ENCODE peak calls at places on chromosomes 12 and 14, in eight cellular contexts. S is lung, K is AG09309, O is H7, H is GM12865, V is stomach, T is uterus, I is AG04450. P is an unnamed sample.

GRCh38 chr14:22872833-22873520 is 1.4 kb downstream of the LRP10 start:
- DNase-seq in S (no peak), K (no peak), O (no peak), H (no peak), V (no peak), T (no peak), I (no peak), P (no peak)

GRCh38 chr12:75759842-75760260 is 248.4 kb upstream of the KRR1 start:
- DNase-seq in S (no peak), K (peak), O (no peak), H (no peak), V (no peak), T (no peak), I (peak), P (no peak)

GRCh38 chr12:19304149-19304780 is 135.0 kb upstream of the AEBP2 start:
- DNase-seq in S (no peak), K (no peak), O (no peak), H (no peak), V (no peak), T (no peak), I (no peak), P (no peak)

GRCh38 chr12:121190523-121191031 is 19.4 kb upstream of the P2RX4 start:
- DNase-seq in S (no peak), K (peak), O (peak), H (peak), V (no peak), T (no peak), I (peak), P (no peak)

GRCh38 chr12:79251356-79251755 is 386.8 kb downstream of the SYT1 start:
- DNase-seq in S (no peak), K (no peak), O (no peak), H (no peak), V (no peak), T (no peak), I (no peak), P (no peak)

GRCh38 chr12:103645202-103645601 is 58.1 kb downstream of the STAB2 start:
- DNase-seq in S (no peak), K (peak), O (no peak), H (no peak), V (no peak), T (no peak), I (no peak), P (no peak)

GRCh38 chr12:131194166-131194565 is 240.5 kb downstream of the ADGRD1 start:
- DNase-seq in S (no peak), K (no peak), O (peak), H (peak), V (no peak), T (no peak), I (no peak), P (no peak)

GRCh38 chr14:85528080-85528881 is 1.7 kb upstream of the FLRT2 start:
- DNase-seq in S (no peak), K (peak), O (peak), H (no peak), V (peak), T (no peak), I (no peak), P (no peak)

GRCh38 chr14:105496831-105497591 is 6.0 kb downstream of the TEDC1 start:
- DNase-seq in S (no peak), K (no peak), O (peak), H (no peak), V (no peak), T (no peak), I (no peak), P (no peak)

GRCh38 chr14:92754956-92755355 is 6.5 kb upstream of the LGMN start:
- DNase-seq in S (no peak), K (no peak), O (no peak), H (no peak), V (no peak), T (no peak), I (no peak), P (no peak)

GRCh38 chr12:110750784-110751461 is 8.2 kb upstream of the PPP1CC start:
- DNase-seq in S (no peak), K (no peak), O (no peak), H (no peak), V (no peak), T (peak), I (no peak), P (no peak)

GRCh38 chr12:55720071-55720564 is at the start of gene RDH5:
- DNase-seq in S (no peak), K (peak), O (no peak), H (no peak), V (peak), T (peak), I (no peak), P (no peak)

GRCh38 chr12:55721601-55722213 is 1.5 kb downstream of the RDH5 start:
- DNase-seq in S (no peak), K (no peak), O (peak), H (no peak), V (no peak), T (no peak), I (no peak), P (no peak)

GRCh38 chr12:55722948-55723347 is 2.8 kb downstream of the RDH5 start:
- DNase-seq in S (no peak), K (no peak), O (no peak), H (no peak), V (no peak), T (no peak), I (no peak), P (no peak)

GRCh38 chr12:55719371-55719770 is 822 bp upstream of the RDH5 start:
- DNase-seq in S (no peak), K (no peak), O (no peak), H (no peak), V (no peak), T (no peak), I (no peak), P (no peak)

DNA sequence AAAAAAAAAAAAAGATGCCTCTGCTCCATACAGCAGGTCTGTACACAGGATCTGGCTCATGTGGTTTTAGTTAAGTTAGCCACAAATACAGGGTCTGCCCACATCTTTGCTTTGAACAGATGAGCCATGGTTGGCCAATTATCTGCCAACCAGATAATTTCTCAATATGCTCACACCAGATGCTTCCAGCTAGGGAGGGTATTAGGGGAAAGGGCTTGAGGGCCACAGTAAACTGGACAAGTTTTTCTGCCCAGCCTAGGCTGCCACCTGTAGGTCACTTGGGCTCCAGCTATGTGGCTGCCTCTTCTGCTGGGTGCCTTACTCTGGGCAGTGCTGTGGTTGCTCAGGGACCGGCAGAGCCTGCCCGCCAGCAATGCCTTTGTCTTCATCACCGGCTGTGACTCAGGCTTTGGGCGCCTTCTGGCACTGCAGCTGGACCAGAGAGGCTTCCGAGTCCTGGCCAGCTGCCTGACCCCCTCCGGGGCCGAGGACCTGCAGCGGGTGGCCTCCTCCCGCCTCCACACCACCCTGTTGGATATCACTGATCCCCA is 776 bp downstream of the RDH5 start:
- DNase-seq in S (peak), K (peak), O (peak), H (no peak), V (peak), T (peak), I (peak), P (peak)
- H3K4me3 ChIP-seq in S (no peak), K (no peak), O (no peak), H (no peak), V (no peak), T (no peak), I (peak), P (no peak)

GRCh38 chr14:40252817-40253447 is 820.7 kb upstream of the FBXO33 start:
- DNase-seq in S (no peak), K (no peak), O (peak), H (no peak), V (no peak), T (no peak), I (no peak), P (no peak)
- H3K4me3 ChIP-seq in S (no peak), K (no peak), O (no peak), H (no peak), V (no peak), T (no peak), I (no peak), P (no peak)

DNA sequence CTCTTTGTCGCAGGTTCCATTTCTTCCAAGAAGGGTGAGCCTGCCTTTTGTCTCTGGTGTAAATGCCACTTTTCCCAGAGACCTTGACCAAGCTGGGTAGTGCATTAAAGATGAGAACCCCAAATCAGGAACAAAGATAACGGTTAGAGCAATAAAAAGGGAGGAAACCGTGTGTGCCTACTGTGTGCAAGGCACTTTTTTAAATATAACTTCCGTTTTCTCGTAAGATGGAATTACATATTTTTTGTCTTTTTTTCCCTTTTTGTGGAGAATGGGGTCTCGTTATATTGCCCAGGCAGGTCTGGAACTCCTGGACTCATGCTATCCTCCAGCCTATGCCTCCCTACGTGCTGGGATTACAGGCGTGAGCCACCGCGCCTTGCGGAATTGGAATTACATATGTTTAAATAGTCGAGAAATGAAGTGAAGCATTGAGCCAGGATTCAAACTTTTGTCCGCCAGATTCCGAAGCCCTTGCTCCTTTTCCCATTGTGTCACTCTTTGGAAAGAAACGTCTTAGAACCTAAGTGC is 506 bp upstream of the NABP2 start:
- DNase-seq in S (no peak), K (no peak), O (no peak), H (no peak), V (no peak), T (no peak), I (no peak), P (no peak)
- H3K4me3 ChIP-seq in S (no peak), K (peak), O (no peak), H (peak), V (peak), T (no peak), I (peak), P (no peak)

DNA sequence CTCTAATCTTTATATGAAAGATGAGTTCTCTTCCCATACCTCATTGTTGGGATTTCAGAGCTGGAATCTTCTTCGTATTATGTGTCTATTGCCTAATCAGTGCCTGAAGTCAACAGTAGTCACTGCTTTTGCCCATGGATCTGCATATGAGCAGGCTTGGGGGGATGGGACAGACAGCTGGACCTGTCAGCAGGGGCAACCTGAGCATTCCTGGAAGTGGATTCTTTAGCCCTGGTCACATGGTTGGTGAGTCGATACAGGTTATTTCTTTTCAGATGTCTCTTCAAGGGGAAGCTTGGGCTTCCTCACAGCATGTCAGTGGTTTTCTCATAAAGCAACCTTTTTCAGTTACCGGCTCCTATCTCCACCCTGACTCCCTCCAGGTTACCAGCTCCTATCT is 97.3 kb upstream of the RBM19 start:
- DNase-seq in S (no peak), K (no peak), O (no peak), H (no peak), V (no peak), T (no peak), I (no peak), P (no peak)
- H3K4me3 ChIP-seq in S (no peak), K (no peak), O (no peak), H (no peak), V (no peak), T (no peak), I (no peak), P (no peak)

DNA sequence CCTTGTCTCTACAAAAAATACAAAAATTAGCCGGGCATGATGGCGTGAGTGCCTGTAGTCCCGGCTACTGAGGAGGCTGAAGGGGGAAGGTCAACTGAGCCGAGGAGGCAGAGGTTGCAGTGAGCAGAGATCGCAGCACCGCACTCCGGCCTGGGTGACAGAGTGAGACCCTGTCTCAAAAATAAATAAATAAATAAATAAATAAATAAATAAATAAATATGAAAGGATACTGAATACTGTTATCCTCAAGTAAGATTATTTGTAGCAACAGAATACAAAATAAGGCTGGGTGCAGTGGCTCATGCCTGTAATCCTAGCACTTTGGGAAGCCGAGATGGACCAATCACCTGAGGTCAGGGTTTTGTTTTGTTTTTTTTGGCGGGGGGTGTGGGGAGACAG is 1.9 kb downstream of the RNF41 start:
- DNase-seq in S (no peak), K (no peak), O (no peak), H (no peak), V (no peak), T (no peak), I (no peak), P (no peak)
- H3K4me3 ChIP-seq in S (no peak), K (peak), O (no peak), H (no peak), V (no peak), T (no peak), I (peak), P (no peak)

GRCh38 chr12:89993632-89994031 is 285.0 kb upstream of the ATP2B1 start:
- DNase-seq in S (no peak), K (no peak), O (no peak), H (no peak), V (no peak), T (no peak), I (no peak), P (no peak)
- H3K4me3 ChIP-seq in S (no peak), K (no peak), O (no peak), H (no peak), V (no peak), T (no peak), I (no peak), P (no peak)

GRCh38 chr12:50102648-50103309 is 1.0 kb upstream of the GPD1 start:
- DNase-seq in S (no peak), K (no peak), O (no peak), H (peak), V (no peak), T (no peak), I (no peak), P (no peak)

GRCh38 chr12:50102186-50102585 is 1.6 kb upstream of the GPD1 start:
- DNase-seq in S (no peak), K (no peak), O (no peak), H (no peak), V (no peak), T (no peak), I (no peak), P (no peak)

GRCh38 chr12:50104614-50105366 is 982 bp downstream of the GPD1 start:
- DNase-seq in S (no peak), K (no peak), O (no peak), H (no peak), V (no peak), T (peak), I (no peak), P (no peak)

GRCh38 chr12:50103351-50103750 is 457 bp upstream of the GPD1 start:
- DNase-seq in S (no peak), K (no peak), O (no peak), H (no peak), V (no peak), T (no peak), I (no peak), P (no peak)

GRCh38 chr12:50103767-50104321 is at the start of gene GPD1:
- DNase-seq in S (peak), K (no peak), O (peak), H (no peak), V (peak), T (peak), I (no peak), P (peak)
- H3K4me3 ChIP-seq in S (no peak), K (no peak), O (no peak), H (no peak), V (peak), T (no peak), I (no peak), P (peak)

GRCh38 chr12:4069046-4070010 is 196.1 kb upstream of the PARP11 start:
- DNase-seq in S (no peak), K (no peak), O (no peak), H (peak), V (no peak), T (no peak), I (no peak), P (no peak)
- H3K4me3 ChIP-seq in S (no peak), K (no peak), O (no peak), H (no peak), V (no peak), T (no peak), I (no peak), P (no peak)

GRCh38 chr12:113424915-113425823 is 3.0 kb downstream of the SDSL start:
- DNase-seq in S (peak), K (no peak), O (peak), H (peak), V (peak), T (no peak), I (no peak), P (peak)
- H3K4me3 ChIP-seq in S (no peak), K (no peak), O (peak), H (no peak), V (no peak), T (no peak), I (no peak), P (no peak)

P was measured in tibial nerve.